ENCODE peak calls at places on chromosome 20, in four cellular contexts. One of them, this sample, is unnamed.

GRCh38 chr20:58747400-58747672 is 54.7 kb downstream of the NPEPL1 start:
- DNase-seq in body of pancreas: no peak
- DNase-seq in uterus: no peak
- DNase-seq in thyroid gland: no peak
- DNase-seq in this sample: no peak

GRCh38 chr20:35496481-35496880 is 33.0 kb downstream of the C20orf173 start:
- DNase-seq in body of pancreas: no peak
- DNase-seq in uterus: no peak
- DNase-seq in thyroid gland: no peak
- DNase-seq in this sample: no peak

GRCh38 chr20:57470212-57470522 is 54.8 kb downstream of the CTCFL start:
- DNase-seq in body of pancreas: no peak
- DNase-seq in uterus: no peak
- DNase-seq in thyroid gland: no peak
- DNase-seq in this sample: no peak

GRCh38 chr20:2122921-2123320 is 21.3 kb downstream of the STK35 start:
- DNase-seq in body of pancreas: peak; percentile 52
- DNase-seq in uterus: peak; percentile 71
- DNase-seq in thyroid gland: no peak
- DNase-seq in this sample: no peak

GRCh38 chr20:6007529-6008103 is 46.2 kb downstream of the LRRN4 start:
- DNase-seq in body of pancreas: peak; percentile 8
- DNase-seq in uterus: no peak
- DNase-seq in thyroid gland: no peak
- DNase-seq in this sample: no peak

GRCh38 chr20:63850689-63851547 is 10.4 kb upstream of the ABHD16B start:
- DNase-seq in body of pancreas: no peak
- DNase-seq in uterus: no peak
- DNase-seq in thyroid gland: no peak
- DNase-seq in this sample: no peak

GRCh38 chr20:62946918-62947317 is 5.6 kb upstream of the SLC17A9 start:
- DNase-seq in body of pancreas: peak; percentile 53
- DNase-seq in uterus: no peak
- DNase-seq in thyroid gland: no peak
- DNase-seq in this sample: no peak

GRCh38 chr20:10040070-10040970 is 5.5 kb downstream of the ANKEF1 start:
- DNase-seq in body of pancreas: no peak
- DNase-seq in uterus: no peak
- DNase-seq in thyroid gland: no peak
- DNase-seq in this sample: no peak

GRCh38 chr20:56003966-56004365 is 1.4 kb downstream of the CBLN4 start:
- DNase-seq in body of pancreas: no peak
- DNase-seq in uterus: no peak
- DNase-seq in thyroid gland: peak; percentile 59
- DNase-seq in this sample: no peak

GRCh38 chr20:63172726-63173125 is 43.2 kb downstream of the YTHDF1 start:
- DNase-seq in body of pancreas: no peak
- DNase-seq in uterus: no peak
- DNase-seq in thyroid gland: no peak
- DNase-seq in this sample: no peak

GRCh38 chr20:840503-840857 is 7.0 kb downstream of the FAM110A start:
- DNase-seq in body of pancreas: no peak
- DNase-seq in uterus: no peak
- DNase-seq in thyroid gland: no peak
- DNase-seq in this sample: no peak

GRCh38 chr20:39777610-39778009 is 815.5 kb downstream of the DHX35 start:
- DNase-seq in body of pancreas: no peak
- DNase-seq in uterus: no peak
- DNase-seq in thyroid gland: no peak
- DNase-seq in this sample: no peak

GRCh38 chr20:25316506-25317190 is 68.8 kb downstream of the PYGB start:
- DNase-seq in body of pancreas: no peak
- DNase-seq in uterus: no peak
- DNase-seq in thyroid gland: peak; percentile 1
- DNase-seq in this sample: no peak

GRCh38 chr20:20480689-20481088 is 112.8 kb downstream of the INSM1 start:
- DNase-seq in body of pancreas: no peak
- DNase-seq in uterus: no peak
- DNase-seq in thyroid gland: no peak
- DNase-seq in this sample: no peak

GRCh38 chr20:62550087-62550565 is 74.3 kb upstream of the GATA5 start:
- DNase-seq in body of pancreas: no peak
- DNase-seq in uterus: peak; percentile 48
- DNase-seq in thyroid gland: peak; percentile 37
- DNase-seq in this sample: peak; percentile 92

GRCh38 chr20:62704341-62704948 is 4.2 kb upstream of the NTSR1 start:
- DNase-seq in body of pancreas: peak; percentile 85
- DNase-seq in uterus: peak; percentile 80
- DNase-seq in thyroid gland: peak; percentile 95
- DNase-seq in this sample: peak; percentile 31

GRCh38 chr20:18596270-18596669 is 8.4 kb downstream of the DTD1 start:
- DNase-seq in body of pancreas: no peak
- DNase-seq in uterus: no peak
- DNase-seq in thyroid gland: no peak
- DNase-seq in this sample: no peak

GRCh38 chr20:21981607-21982344 is 276.3 kb downstream of the PAX1 start:
- DNase-seq in body of pancreas: no peak
- DNase-seq in uterus: no peak
- DNase-seq in thyroid gland: no peak
- DNase-seq in this sample: no peak

GRCh38 chr20:4787069-4787468 is 65.4 kb downstream of the PRND start:
- DNase-seq in body of pancreas: no peak
- DNase-seq in uterus: no peak
- DNase-seq in thyroid gland: no peak
- DNase-seq in this sample: no peak

GRCh38 chr20:8996817-8997512 is 71.9 kb upstream of the PLCB4 start:
- DNase-seq in body of pancreas: no peak
- DNase-seq in uterus: no peak
- DNase-seq in thyroid gland: no peak
- DNase-seq in this sample: no peak

GRCh38 chr20:822651-823325 is 10.7 kb upstream of the FAM110A start:
- DNase-seq in body of pancreas: no peak
- DNase-seq in uterus: no peak
- DNase-seq in thyroid gland: no peak
- DNase-seq in this sample: no peak

GRCh38 chr20:19205999-19206398 is 6.4 kb upstream of the SLC24A3 start:
- DNase-seq in body of pancreas: peak; percentile 55
- DNase-seq in uterus: peak; percentile 73
- DNase-seq in thyroid gland: peak; percentile 77
- DNase-seq in this sample: peak; percentile 58

GRCh38 chr20:17747431-17747846 is 47.7 kb downstream of the BANF2 start:
- DNase-seq in body of pancreas: peak; percentile 71
- DNase-seq in uterus: no peak
- DNase-seq in thyroid gland: no peak
- DNase-seq in this sample: no peak

GRCh38 chr20:32560989-32561830 is 23.9 kb downstream of the NOL4L start:
- DNase-seq in body of pancreas: no peak
- DNase-seq in uterus: no peak
- DNase-seq in thyroid gland: no peak
- DNase-seq in this sample: no peak

GRCh38 chr20:56542489-56543020 is 9.5 kb downstream of the FAM209B start:
- DNase-seq in body of pancreas: no peak
- DNase-seq in uterus: no peak
- DNase-seq in thyroid gland: no peak
- DNase-seq in this sample: no peak

GRCh38 chr20:37838769-37839431 is 64.0 kb upstream of the VSTM2L start:
- DNase-seq in body of pancreas: no peak
- DNase-seq in uterus: no peak
- DNase-seq in thyroid gland: no peak
- DNase-seq in this sample: no peak

GRCh38 chr20:35695245-35695749 is 3.9 kb downstream of the NFS1 start:
- DNase-seq in body of pancreas: no peak
- DNase-seq in uterus: no peak
- DNase-seq in thyroid gland: no peak
- DNase-seq in this sample: no peak

GRCh38 chr20:50129662-50130345 is 16.9 kb upstream of the UBE2V1 start:
- DNase-seq in body of pancreas: no peak
- DNase-seq in uterus: no peak
- DNase-seq in thyroid gland: no peak
- DNase-seq in this sample: no peak
- H3K36me3 ChIP-seq in body of pancreas: peaks cover 3% of the 10 kb centered on the region
- H3K36me3 ChIP-seq in uterus: no peaks in the 10 kb centered on the region
- H3K36me3 ChIP-seq in thyroid gland: peaks cover 27% of the 10 kb centered on the region
- H3K36me3 ChIP-seq in this sample: no peaks in the 10 kb centered on the region

GRCh38 chr20:3203315-3204123 is 963 bp downstream of the DDRGK1 start:
- DNase-seq in body of pancreas: peak; percentile 36
- DNase-seq in uterus: no peak
- DNase-seq in thyroid gland: peak; percentile 38
- DNase-seq in this sample: no peak
- TF ChIP-seq POLR2A in body of pancreas: no peak
- TF ChIP-seq POLR2A in uterus: no peak
- TF ChIP-seq POLR2A in thyroid gland: no peak
- TF ChIP-seq POLR2A in this sample: no peak

DNA sequence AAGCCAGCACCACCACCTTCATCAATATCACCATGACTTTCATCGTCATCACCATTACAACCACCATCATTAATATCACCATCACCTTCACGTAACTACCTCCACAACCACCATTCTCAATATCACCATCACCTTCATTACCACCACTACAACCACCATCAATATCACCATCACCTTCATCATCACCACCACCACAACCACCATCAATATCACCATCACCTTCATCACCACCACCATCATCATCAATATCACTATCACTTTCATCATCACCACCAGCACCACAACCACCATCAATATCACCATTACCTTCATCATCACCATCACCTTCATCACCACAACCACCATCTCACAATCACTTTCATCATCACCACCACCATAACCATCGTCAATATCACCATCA is 225.3 kb upstream of the SULF2 start:
- DNase-seq in body of pancreas: no peak
- DNase-seq in uterus: no peak
- DNase-seq in thyroid gland: no peak
- DNase-seq in this sample: no peak
- H3K9me3 ChIP-seq in body of pancreas: peaks cover 12% of the 10 kb centered on the region
- H3K9me3 ChIP-seq in uterus: peaks cover 7% of the 10 kb centered on the region
- H3K9me3 ChIP-seq in thyroid gland: no peaks in the 10 kb centered on the region
- H3K9me3 ChIP-seq in this sample: no peaks in the 10 kb centered on the region

GRCh38 chr20:31516651-31517050 is 2.4 kb downstream of the HM13 start:
- DNase-seq in body of pancreas: no peak
- DNase-seq in uterus: no peak
- DNase-seq in thyroid gland: no peak
- DNase-seq in this sample: no peak
- H3K36me3 ChIP-seq in body of pancreas: no peaks in the 10 kb centered on the region
- H3K36me3 ChIP-seq in uterus: no peaks in the 10 kb centered on the region
- H3K36me3 ChIP-seq in thyroid gland: no peaks in the 10 kb centered on the region
- H3K36me3 ChIP-seq in this sample: no peaks in the 10 kb centered on the region

GRCh38 chr20:44154521-44155001 is 32.4 kb downstream of the JPH2 start:
- DNase-seq in body of pancreas: no peak
- DNase-seq in uterus: peak; percentile 71
- DNase-seq in thyroid gland: no peak
- DNase-seq in this sample: peak; percentile 58
- TF ChIP-seq POLR2A in body of pancreas: no peak
- TF ChIP-seq POLR2A in uterus: peak; percentile 25
- TF ChIP-seq POLR2A in thyroid gland: no peak
- TF ChIP-seq POLR2A in this sample: no peak

GRCh38 chr20:29297411-29298270 is 1959.8 kb upstream of the DEFB115 start:
- DNase-seq in body of pancreas: no peak
- DNase-seq in uterus: no peak
- DNase-seq in thyroid gland: no peak
- DNase-seq in this sample: no peak

GRCh38 chr20:29298759-29299613 is 1958.5 kb upstream of the DEFB115 start:
- DNase-seq in body of pancreas: no peak
- DNase-seq in uterus: no peak
- DNase-seq in thyroid gland: no peak
- DNase-seq in this sample: no peak

GRCh38 chr20:29298271-29298590 is 1959.2 kb upstream of the DEFB115 start:
- DNase-seq in body of pancreas: no peak
- DNase-seq in uterus: no peak
- DNase-seq in thyroid gland: no peak
- DNase-seq in this sample: no peak

GRCh38 chr20:29299811-29300578 is 1957.5 kb upstream of the DEFB115 start:
- DNase-seq in body of pancreas: no peak
- DNase-seq in uterus: no peak
- DNase-seq in thyroid gland: no peak
- DNase-seq in this sample: no peak

DNA sequence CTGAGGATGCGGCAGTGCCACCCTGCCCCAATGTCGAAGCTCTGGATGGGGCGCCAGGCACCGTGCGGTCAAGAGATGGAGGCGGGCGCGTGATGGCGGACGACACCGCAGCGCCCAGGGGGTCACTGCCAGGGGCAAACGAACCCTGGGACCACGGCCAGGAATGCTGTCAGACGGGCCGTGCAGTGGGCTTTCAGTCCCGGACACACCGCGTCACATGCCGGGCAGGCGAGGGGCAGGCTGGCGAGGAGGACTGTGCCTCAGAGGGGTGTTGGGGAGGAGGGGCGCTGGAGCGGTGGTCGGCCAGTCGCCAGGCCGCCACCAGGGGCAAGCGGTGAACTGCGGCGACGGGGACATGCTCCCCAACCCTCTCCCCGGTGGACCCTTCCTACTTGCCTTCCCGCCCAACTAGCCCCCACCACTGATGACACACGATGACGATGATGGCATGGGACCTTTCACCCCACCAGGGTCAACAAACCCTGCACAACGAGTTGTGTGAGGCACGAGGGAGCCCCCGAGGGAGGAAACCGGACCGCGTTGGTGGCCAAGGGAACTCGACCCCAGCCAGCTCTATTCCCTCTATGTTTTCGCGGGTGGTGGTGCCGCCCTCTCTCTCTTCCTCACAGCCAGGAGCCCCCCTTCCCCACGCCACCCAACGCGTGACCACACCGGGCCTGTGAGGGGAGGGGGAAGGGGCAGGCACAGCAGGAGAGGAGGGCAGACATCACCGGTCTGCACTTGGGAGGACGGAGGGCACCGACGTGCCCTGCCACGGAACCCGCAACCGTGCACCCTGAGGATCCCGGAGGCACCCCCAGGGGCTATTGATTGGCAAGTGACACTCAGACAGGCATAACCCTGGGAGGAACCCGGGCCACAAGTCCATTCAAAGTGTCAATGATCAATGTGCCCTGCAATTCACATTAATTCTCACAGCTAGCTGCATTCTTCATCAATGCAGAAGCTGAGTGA is 1960.9 kb upstream of the DEFB115 start:
- DNase-seq in body of pancreas: no peak
- DNase-seq in uterus: no peak
- DNase-seq in thyroid gland: no peak
- DNase-seq in this sample: no peak
- H3K9me3 ChIP-seq in body of pancreas: no peaks in the 10 kb centered on the region
- H3K9me3 ChIP-seq in uterus: peaks cover 7% of the 10 kb centered on the region
- H3K9me3 ChIP-seq in thyroid gland: no peaks in the 10 kb centered on the region
- H3K9me3 ChIP-seq in this sample: no peaks in the 10 kb centered on the region

GRCh38 chr20:3150908-3151307 is 8.8 kb downstream of the FASTKD5 start:
- DNase-seq in body of pancreas: no peak
- DNase-seq in uterus: no peak
- DNase-seq in thyroid gland: no peak
- DNase-seq in this sample: no peak
- H3K36me3 ChIP-seq in body of pancreas: peaks cover 9% of the 10 kb centered on the region
- H3K36me3 ChIP-seq in uterus: no peaks in the 10 kb centered on the region
- H3K36me3 ChIP-seq in thyroid gland: peaks cover 20% of the 10 kb centered on the region
- H3K36me3 ChIP-seq in this sample: no peaks in the 10 kb centered on the region